ENCODE peak calls at places on chromosomes 1 and 21, in five cellular contexts. One of them, this sample, is unnamed.

GRCh38 chr1:31670583-31670944 is 25.9 kb upstream of the PEF1 start:
- DNase-seq in activated CD8-positive, alpha-beta T cell treated with anti-CD3 and anti-CD28 coated beads for 36 hours: no peak
- DNase-seq in ascending aorta: no peak
- DNase-seq in fibroblast of the aortic adventitia: no peak
- DNase-seq in transverse colon: no peak
- DNase-seq in this sample: no peak

GRCh38 chr1:185260611-185261010 is 56.4 kb downstream of the IVNS1ABP start:
- DNase-seq in activated CD8-positive, alpha-beta T cell treated with anti-CD3 and anti-CD28 coated beads for 36 hours: no peak
- DNase-seq in ascending aorta: no peak
- DNase-seq in fibroblast of the aortic adventitia: no peak
- DNase-seq in transverse colon: no peak
- DNase-seq in this sample: no peak

GRCh38 chr1:18452550-18452949 is 28.2 kb upstream of the KLHDC7A start:
- DNase-seq in activated CD8-positive, alpha-beta T cell treated with anti-CD3 and anti-CD28 coated beads for 36 hours: peak
- DNase-seq in ascending aorta: no peak
- DNase-seq in fibroblast of the aortic adventitia: no peak
- DNase-seq in transverse colon: no peak
- DNase-seq in this sample: no peak

GRCh38 chr1:210689741-210690635 is 361.3 kb downstream of the HHAT start:
- DNase-seq in activated CD8-positive, alpha-beta T cell treated with anti-CD3 and anti-CD28 coated beads for 36 hours: no peak
- DNase-seq in ascending aorta: no peak
- DNase-seq in fibroblast of the aortic adventitia: no peak
- DNase-seq in transverse colon: no peak
- DNase-seq in this sample: no peak

GRCh38 chr21:33492571-33492970 is 1.1 kb upstream of the DNAJC28 start:
- DNase-seq in activated CD8-positive, alpha-beta T cell treated with anti-CD3 and anti-CD28 coated beads for 36 hours: no peak
- DNase-seq in ascending aorta: no peak
- DNase-seq in fibroblast of the aortic adventitia: peak
- DNase-seq in transverse colon: no peak
- DNase-seq in this sample: no peak

GRCh38 chr1:60615661-60616060 is 466.7 kb upstream of the NFIA start:
- DNase-seq in activated CD8-positive, alpha-beta T cell treated with anti-CD3 and anti-CD28 coated beads for 36 hours: no peak
- DNase-seq in ascending aorta: no peak
- DNase-seq in fibroblast of the aortic adventitia: no peak
- DNase-seq in transverse colon: no peak
- DNase-seq in this sample: no peak

GRCh38 chr1:73824065-73824464 is 373.9 kb downstream of the LRRIQ3 start:
- DNase-seq in activated CD8-positive, alpha-beta T cell treated with anti-CD3 and anti-CD28 coated beads for 36 hours: no peak
- DNase-seq in ascending aorta: no peak
- DNase-seq in fibroblast of the aortic adventitia: no peak
- DNase-seq in transverse colon: no peak
- DNase-seq in this sample: no peak

GRCh38 chr21:33543505-33544129 is 779 bp downstream of the SON start:
- DNase-seq in activated CD8-positive, alpha-beta T cell treated with anti-CD3 and anti-CD28 coated beads for 36 hours: peak
- DNase-seq in ascending aorta: peak
- DNase-seq in fibroblast of the aortic adventitia: no peak
- DNase-seq in transverse colon: peak
- DNase-seq in this sample: peak

GRCh38 chr21:25607812-25608737 is 794 bp upstream of the MRPL39 start:
- DNase-seq in activated CD8-positive, alpha-beta T cell treated with anti-CD3 and anti-CD28 coated beads for 36 hours: peak
- DNase-seq in ascending aorta: peak
- DNase-seq in fibroblast of the aortic adventitia: peak
- DNase-seq in transverse colon: peak
- DNase-seq in this sample: peak

GRCh38 chr1:154863702-154864174 is 6.3 kb downstream of the KCNN3 start:
- DNase-seq in activated CD8-positive, alpha-beta T cell treated with anti-CD3 and anti-CD28 coated beads for 36 hours: peak
- DNase-seq in ascending aorta: no peak
- DNase-seq in fibroblast of the aortic adventitia: no peak
- DNase-seq in transverse colon: peak
- DNase-seq in this sample: peak

GRCh38 chr1:170620164-170620563 is 43.8 kb upstream of the PRRX1 start:
- DNase-seq in activated CD8-positive, alpha-beta T cell treated with anti-CD3 and anti-CD28 coated beads for 36 hours: no peak
- DNase-seq in ascending aorta: no peak
- DNase-seq in fibroblast of the aortic adventitia: peak
- DNase-seq in transverse colon: no peak
- DNase-seq in this sample: no peak

GRCh38 chr1:110443393-110443918 is 7.5 kb upstream of the PROK1 start:
- DNase-seq in activated CD8-positive, alpha-beta T cell treated with anti-CD3 and anti-CD28 coated beads for 36 hours: no peak
- DNase-seq in ascending aorta: no peak
- DNase-seq in fibroblast of the aortic adventitia: peak
- DNase-seq in transverse colon: no peak
- DNase-seq in this sample: no peak

GRCh38 chr1:185734929-185735666 is 907 bp downstream of the HMCN1 start:
- DNase-seq in activated CD8-positive, alpha-beta T cell treated with anti-CD3 and anti-CD28 coated beads for 36 hours: no peak
- DNase-seq in ascending aorta: no peak
- DNase-seq in fibroblast of the aortic adventitia: peak
- DNase-seq in transverse colon: no peak
- DNase-seq in this sample: no peak

GRCh38 chr1:232904566-232904965 is 45.8 kb upstream of the NTPCR start:
- DNase-seq in activated CD8-positive, alpha-beta T cell treated with anti-CD3 and anti-CD28 coated beads for 36 hours: peak
- DNase-seq in ascending aorta: no peak
- DNase-seq in fibroblast of the aortic adventitia: peak
- DNase-seq in transverse colon: no peak
- DNase-seq in this sample: peak

GRCh38 chr21:27586986-27587385 is 620.1 kb upstream of the ADAMTS5 start:
- DNase-seq in activated CD8-positive, alpha-beta T cell treated with anti-CD3 and anti-CD28 coated beads for 36 hours: no peak
- DNase-seq in ascending aorta: no peak
- DNase-seq in fibroblast of the aortic adventitia: no peak
- DNase-seq in transverse colon: no peak
- DNase-seq in this sample: no peak

GRCh38 chr1:21901986-21902377 is 35.1 kb downstream of the HSPG2 start:
- DNase-seq in activated CD8-positive, alpha-beta T cell treated with anti-CD3 and anti-CD28 coated beads for 36 hours: no peak
- DNase-seq in ascending aorta: no peak
- DNase-seq in fibroblast of the aortic adventitia: no peak
- DNase-seq in transverse colon: no peak
- DNase-seq in this sample: no peak

GRCh38 chr1:31643976-31644559 is 608 bp downstream of the PEF1 start:
- DNase-seq in activated CD8-positive, alpha-beta T cell treated with anti-CD3 and anti-CD28 coated beads for 36 hours: no peak
- DNase-seq in ascending aorta: no peak
- DNase-seq in fibroblast of the aortic adventitia: no peak
- DNase-seq in transverse colon: no peak
- DNase-seq in this sample: no peak

GRCh38 chr1:21590116-21590905 is 78.8 kb downstream of the RAP1GAP start:
- DNase-seq in activated CD8-positive, alpha-beta T cell treated with anti-CD3 and anti-CD28 coated beads for 36 hours: no peak
- DNase-seq in ascending aorta: no peak
- DNase-seq in fibroblast of the aortic adventitia: no peak
- DNase-seq in transverse colon: no peak
- DNase-seq in this sample: no peak

GRCh38 chr1:70462611-70463010 is 51.5 kb downstream of the CTH start:
- DNase-seq in activated CD8-positive, alpha-beta T cell treated with anti-CD3 and anti-CD28 coated beads for 36 hours: no peak
- DNase-seq in ascending aorta: no peak
- DNase-seq in fibroblast of the aortic adventitia: peak
- DNase-seq in transverse colon: no peak
- DNase-seq in this sample: no peak

GRCh38 chr1:72283204-72284083 is 1.1 kb upstream of the NEGR1 start:
- DNase-seq in activated CD8-positive, alpha-beta T cell treated with anti-CD3 and anti-CD28 coated beads for 36 hours: peak
- DNase-seq in ascending aorta: peak
- DNase-seq in fibroblast of the aortic adventitia: peak
- DNase-seq in transverse colon: peak
- DNase-seq in this sample: peak

GRCh38 chr1:229298887-229299503 is 28.1 kb downstream of the RAB4A start:
- DNase-seq in activated CD8-positive, alpha-beta T cell treated with anti-CD3 and anti-CD28 coated beads for 36 hours: no peak
- DNase-seq in ascending aorta: no peak
- DNase-seq in fibroblast of the aortic adventitia: no peak
- DNase-seq in transverse colon: no peak
- DNase-seq in this sample: no peak

GRCh38 chr21:41750532-41751151 is 16.2 kb downstream of the RIPK4 start:
- DNase-seq in activated CD8-positive, alpha-beta T cell treated with anti-CD3 and anti-CD28 coated beads for 36 hours: no peak
- DNase-seq in ascending aorta: no peak
- DNase-seq in fibroblast of the aortic adventitia: no peak
- DNase-seq in transverse colon: no peak
- DNase-seq in this sample: no peak

GRCh38 chr1:87513971-87514660 is 185.4 kb downstream of the LMO4 start:
- DNase-seq in activated CD8-positive, alpha-beta T cell treated with anti-CD3 and anti-CD28 coated beads for 36 hours: no peak
- DNase-seq in ascending aorta: no peak
- DNase-seq in fibroblast of the aortic adventitia: no peak
- DNase-seq in transverse colon: no peak
- DNase-seq in this sample: no peak

GRCh38 chr1:94002046-94002787 is 93.0 kb upstream of the GCLM start:
- DNase-seq in activated CD8-positive, alpha-beta T cell treated with anti-CD3 and anti-CD28 coated beads for 36 hours: no peak
- DNase-seq in ascending aorta: no peak
- DNase-seq in fibroblast of the aortic adventitia: no peak
- DNase-seq in transverse colon: no peak
- DNase-seq in this sample: no peak

GRCh38 chr1:94000531-94001282 is 91.5 kb upstream of the GCLM start:
- DNase-seq in activated CD8-positive, alpha-beta T cell treated with anti-CD3 and anti-CD28 coated beads for 36 hours: no peak
- DNase-seq in ascending aorta: no peak
- DNase-seq in fibroblast of the aortic adventitia: no peak
- DNase-seq in transverse colon: no peak
- DNase-seq in this sample: no peak

GRCh38 chr1:93997756-93998155 is 88.5 kb upstream of the GCLM start:
- DNase-seq in activated CD8-positive, alpha-beta T cell treated with anti-CD3 and anti-CD28 coated beads for 36 hours: no peak
- DNase-seq in ascending aorta: no peak
- DNase-seq in fibroblast of the aortic adventitia: no peak
- DNase-seq in transverse colon: no peak
- DNase-seq in this sample: no peak

GRCh38 chr1:94001397-94002045 is 92.3 kb upstream of the GCLM start:
- DNase-seq in activated CD8-positive, alpha-beta T cell treated with anti-CD3 and anti-CD28 coated beads for 36 hours: no peak
- DNase-seq in ascending aorta: no peak
- DNase-seq in fibroblast of the aortic adventitia: no peak
- DNase-seq in transverse colon: no peak
- DNase-seq in this sample: no peak

GRCh38 chr1:93999806-94000205 is 90.6 kb upstream of the GCLM start:
- DNase-seq in activated CD8-positive, alpha-beta T cell treated with anti-CD3 and anti-CD28 coated beads for 36 hours: no peak
- DNase-seq in ascending aorta: no peak
- DNase-seq in fibroblast of the aortic adventitia: no peak
- DNase-seq in transverse colon: no peak
- DNase-seq in this sample: no peak
- TF ChIP-seq CTCF in activated CD8-positive, alpha-beta T cell treated with anti-CD3 and anti-CD28 coated beads for 36 hours: no peak
- TF ChIP-seq CTCF in ascending aorta: no peak
- TF ChIP-seq CTCF in fibroblast of the aortic adventitia: no peak
- TF ChIP-seq CTCF in transverse colon: no peak
- TF ChIP-seq CTCF in this sample: no peak

GRCh38 chr1:81758213-81758612 is 42.5 kb upstream of the ADGRL2 start:
- DNase-seq in activated CD8-positive, alpha-beta T cell treated with anti-CD3 and anti-CD28 coated beads for 36 hours: no peak
- DNase-seq in ascending aorta: no peak
- DNase-seq in fibroblast of the aortic adventitia: peak
- DNase-seq in transverse colon: no peak
- DNase-seq in this sample: no peak

GRCh38 chr1:81757398-81758020 is 43.2 kb upstream of the ADGRL2 start:
- DNase-seq in activated CD8-positive, alpha-beta T cell treated with anti-CD3 and anti-CD28 coated beads for 36 hours: no peak
- DNase-seq in ascending aorta: no peak
- DNase-seq in fibroblast of the aortic adventitia: peak
- DNase-seq in transverse colon: no peak
- DNase-seq in this sample: no peak

GRCh38 chr1:81756872-81757271 is 43.9 kb upstream of the ADGRL2 start:
- DNase-seq in activated CD8-positive, alpha-beta T cell treated with anti-CD3 and anti-CD28 coated beads for 36 hours: no peak
- DNase-seq in ascending aorta: no peak
- DNase-seq in fibroblast of the aortic adventitia: peak
- DNase-seq in transverse colon: no peak
- DNase-seq in this sample: no peak

GRCh38 chr1:81760487-81761097 is 40.1 kb upstream of the ADGRL2 start:
- DNase-seq in activated CD8-positive, alpha-beta T cell treated with anti-CD3 and anti-CD28 coated beads for 36 hours: no peak
- DNase-seq in ascending aorta: no peak
- DNase-seq in fibroblast of the aortic adventitia: peak
- DNase-seq in transverse colon: no peak
- DNase-seq in this sample: no peak
- TF ChIP-seq CTCF in activated CD8-positive, alpha-beta T cell treated with anti-CD3 and anti-CD28 coated beads for 36 hours: peak
- TF ChIP-seq CTCF in ascending aorta: no peak
- TF ChIP-seq CTCF in fibroblast of the aortic adventitia: peak
- TF ChIP-seq CTCF in transverse colon: no peak
- TF ChIP-seq CTCF in this sample: no peak

GRCh38 chr21:40706161-40706560 is 140.8 kb downstream of the DSCAM start:
- DNase-seq in activated CD8-positive, alpha-beta T cell treated with anti-CD3 and anti-CD28 coated beads for 36 hours: no peak
- DNase-seq in ascending aorta: no peak
- DNase-seq in fibroblast of the aortic adventitia: no peak
- DNase-seq in transverse colon: no peak
- DNase-seq in this sample: no peak
- TF ChIP-seq CTCF in activated CD8-positive, alpha-beta T cell treated with anti-CD3 and anti-CD28 coated beads for 36 hours: no peak
- TF ChIP-seq CTCF in ascending aorta: no peak
- TF ChIP-seq CTCF in fibroblast of the aortic adventitia: no peak
- TF ChIP-seq CTCF in transverse colon: no peak
- TF ChIP-seq CTCF in this sample: no peak

GRCh38 chr1:15885701-15886612 is 38.5 kb downstream of the SPEN start:
- DNase-seq in activated CD8-positive, alpha-beta T cell treated with anti-CD3 and anti-CD28 coated beads for 36 hours: peak
- DNase-seq in ascending aorta: peak
- DNase-seq in fibroblast of the aortic adventitia: peak
- DNase-seq in transverse colon: peak
- DNase-seq in this sample: no peak
- TF ChIP-seq CTCF in activated CD8-positive, alpha-beta T cell treated with anti-CD3 and anti-CD28 coated beads for 36 hours: no peak
- TF ChIP-seq CTCF in ascending aorta: no peak
- TF ChIP-seq CTCF in fibroblast of the aortic adventitia: peak
- TF ChIP-seq CTCF in transverse colon: peak
- TF ChIP-seq CTCF in this sample: peak

GRCh38 chr1:160676869-160677597 is 30.2 kb upstream of the SLAMF1 start:
- DNase-seq in activated CD8-positive, alpha-beta T cell treated with anti-CD3 and anti-CD28 coated beads for 36 hours: no peak
- DNase-seq in ascending aorta: no peak
- DNase-seq in fibroblast of the aortic adventitia: no peak
- DNase-seq in transverse colon: no peak
- DNase-seq in this sample: no peak

GRCh38 chr1:160674415-160674814 is 27.6 kb upstream of the SLAMF1 start:
- DNase-seq in activated CD8-positive, alpha-beta T cell treated with anti-CD3 and anti-CD28 coated beads for 36 hours: no peak
- DNase-seq in ascending aorta: no peak
- DNase-seq in fibroblast of the aortic adventitia: no peak
- DNase-seq in transverse colon: peak
- DNase-seq in this sample: no peak

GRCh38 chr1:160672789-160673695 is 26.2 kb upstream of the SLAMF1 start:
- DNase-seq in activated CD8-positive, alpha-beta T cell treated with anti-CD3 and anti-CD28 coated beads for 36 hours: peak
- DNase-seq in ascending aorta: no peak
- DNase-seq in fibroblast of the aortic adventitia: no peak
- DNase-seq in transverse colon: no peak
- DNase-seq in this sample: no peak

GRCh38 chr1:160672118-160672517 is 25.3 kb upstream of the SLAMF1 start:
- DNase-seq in activated CD8-positive, alpha-beta T cell treated with anti-CD3 and anti-CD28 coated beads for 36 hours: no peak
- DNase-seq in ascending aorta: no peak
- DNase-seq in fibroblast of the aortic adventitia: no peak
- DNase-seq in transverse colon: no peak
- DNase-seq in this sample: no peak

GRCh38 chr1:160675641-160676410 is 29.0 kb upstream of the SLAMF1 start:
- DNase-seq in activated CD8-positive, alpha-beta T cell treated with anti-CD3 and anti-CD28 coated beads for 36 hours: peak
- DNase-seq in ascending aorta: peak
- DNase-seq in fibroblast of the aortic adventitia: peak
- DNase-seq in transverse colon: peak
- DNase-seq in this sample: peak
- TF ChIP-seq CTCF in activated CD8-positive, alpha-beta T cell treated with anti-CD3 and anti-CD28 coated beads for 36 hours: peak
- TF ChIP-seq CTCF in ascending aorta: peak
- TF ChIP-seq CTCF in fibroblast of the aortic adventitia: peak
- TF ChIP-seq CTCF in transverse colon: peak
- TF ChIP-seq CTCF in this sample: peak

GRCh38 chr1:155932487-155932886 is 1.7 kb downstream of the KHDC4 start:
- DNase-seq in activated CD8-positive, alpha-beta T cell treated with anti-CD3 and anti-CD28 coated beads for 36 hours: no peak
- DNase-seq in ascending aorta: no peak
- DNase-seq in fibroblast of the aortic adventitia: peak
- DNase-seq in transverse colon: no peak
- DNase-seq in this sample: no peak

GRCh38 chr1:155932085-155932484 is 2.1 kb downstream of the KHDC4 start:
- DNase-seq in activated CD8-positive, alpha-beta T cell treated with anti-CD3 and anti-CD28 coated beads for 36 hours: no peak
- DNase-seq in ascending aorta: no peak
- DNase-seq in fibroblast of the aortic adventitia: no peak
- DNase-seq in transverse colon: no peak
- DNase-seq in this sample: no peak

GRCh38 chr1:155934933-155935590 is 849 bp upstream of the KHDC4 start:
- DNase-seq in activated CD8-positive, alpha-beta T cell treated with anti-CD3 and anti-CD28 coated beads for 36 hours: no peak
- DNase-seq in ascending aorta: no peak
- DNase-seq in fibroblast of the aortic adventitia: no peak
- DNase-seq in transverse colon: no peak
- DNase-seq in this sample: no peak

GRCh38 chr1:155933591-155934096 is 569 bp downstream of the KHDC4 start:
- DNase-seq in activated CD8-positive, alpha-beta T cell treated with anti-CD3 and anti-CD28 coated beads for 36 hours: no peak
- DNase-seq in ascending aorta: no peak
- DNase-seq in fibroblast of the aortic adventitia: no peak
- DNase-seq in transverse colon: no peak
- DNase-seq in this sample: no peak

GRCh38 chr1:155934097-155934932 is at the start of gene KHDC4:
- DNase-seq in activated CD8-positive, alpha-beta T cell treated with anti-CD3 and anti-CD28 coated beads for 36 hours: peak
- DNase-seq in ascending aorta: peak
- DNase-seq in fibroblast of the aortic adventitia: peak
- DNase-seq in transverse colon: peak
- DNase-seq in this sample: peak
- TF ChIP-seq CTCF in activated CD8-positive, alpha-beta T cell treated with anti-CD3 and anti-CD28 coated beads for 36 hours: no peak
- TF ChIP-seq CTCF in ascending aorta: peak
- TF ChIP-seq CTCF in fibroblast of the aortic adventitia: no peak
- TF ChIP-seq CTCF in transverse colon: no peak
- TF ChIP-seq CTCF in this sample: no peak

This sample was measured in GM20000.